ENCODE peak calls at places on chromosomes 3 and 15, in ten cellular contexts. D, B, A, O, P, I, L, W, J and X are unnamed samples.

GRCh38 chr15:99450896-99451358 is 114.9 kb upstream of the MEF2A start:
- DNase-seq in J (peak; percentile 83), W (peak; percentile 75), A (no peak), D (peak; percentile 61), L (no peak), I (no peak), O (no peak), P (no peak), B (peak; percentile 77), X (peak; percentile 52)

GRCh38 chr3:12729313-12729676 is 29.8 kb downstream of the TMEM40 start:
- DNase-seq in W (no peak), I (no peak), D (no peak), P (peak; percentile 60), J (no peak), A (no peak), B (no peak), O (no peak), L (no peak), X (no peak)

GRCh38 chr3:197306374-197307086 is 8.1 kb upstream of the DLG1 start:
- DNase-seq in J (no peak), W (peak; percentile 75), B (no peak), D (no peak), A (no peak), I (no peak), L (peak; percentile 85), O (no peak), P (peak; percentile 90), X (peak; percentile 80)

GRCh38 chr3:50674349-50675178 is at the start of gene DOCK3:
- DNase-seq in B (peak; percentile 77), J (peak; percentile 82), A (peak; percentile 30), I (peak; percentile 70), W (peak; percentile 17), D (peak; percentile 55), L (no peak), O (peak; percentile 26), P (peak; percentile 36), X (peak; percentile 86)

GRCh38 chr3:125186261-125186770 is 26.2 kb downstream of the SLC12A8 start:
- DNase-seq in B (no peak), I (no peak), W (peak; percentile 51), D (peak; percentile 73), P (peak; percentile 71), L (no peak), A (no peak), O (no peak), J (no peak), X (peak; percentile 67)

GRCh38 chr15:100472015-100472414 is 56.7 kb downstream of the CERS3 start:
- DNase-seq in D (no peak), J (no peak), O (no peak), P (no peak), W (no peak), I (no peak), B (no peak), L (no peak), A (no peak), X (no peak)

GRCh38 chr3:77190281-77190841 is 150.5 kb downstream of the ROBO2 start:
- DNase-seq in D (no peak), I (no peak), W (no peak), O (no peak), B (no peak), P (no peak), A (no peak), J (no peak), L (no peak), X (no peak)

GRCh38 chr3:64560802-64561502 is 126.8 kb downstream of the ADAMTS9 start:
- DNase-seq in L (no peak), J (no peak), P (no peak), W (peak; percentile 41), B (no peak), O (no peak), I (no peak), D (no peak), A (no peak), X (peak; percentile 5)

GRCh38 chr3:10528046-10528445 is 22.7 kb upstream of the ATP2B2 start:
- DNase-seq in I (no peak), A (no peak), W (no peak), L (no peak), D (no peak), P (no peak), B (no peak), O (no peak), J (peak; percentile 27), X (no peak)

GRCh38 chr15:96622714-96623113 is 292.2 kb downstream of the NR2F2 start:
- DNase-seq in L (no peak), O (no peak), D (no peak), J (no peak), W (no peak), B (no peak), A (no peak), I (no peak), P (no peak), X (no peak)

GRCh38 chr3:44114142-44114541 is 127.5 kb upstream of the TOPAZ1 start:
- DNase-seq in L (no peak), A (no peak), B (peak; percentile 42), J (no peak), D (peak; percentile 71), W (peak; percentile 46), O (peak; percentile 5), P (peak; percentile 3), I (peak; percentile 57), X (peak; percentile 56)

GRCh38 chr3:54801977-54802376 is 125.9 kb downstream of the LRTM1 start:
- DNase-seq in I (no peak), J (no peak), O (no peak), D (no peak), L (no peak), B (no peak), W (no peak), P (no peak), A (no peak), X (no peak)

GRCh38 chr15:42072141-42072685 is 22.1 kb downstream of the PLA2G4D start:
- DNase-seq in J (peak; percentile 37), I (no peak), L (no peak), W (no peak), P (no peak), A (no peak), D (no peak), O (no peak), B (no peak), X (no peak)

GRCh38 chr15:42691770-42692169 is 45.2 kb downstream of the CDAN1 start:
- DNase-seq in A (no peak), W (no peak), D (no peak), L (no peak), P (no peak), I (no peak), B (no peak), J (no peak), O (no peak), X (no peak)